ENCODE peak calls at places on chromosome 3, in five cellular contexts. U, E, D, M and A are unnamed samples.

GRCh38 chr3:3665961-3666640 is 133.1 kb upstream of the LRRN1 start:
- DNase-seq in U (no peak), D (no peak), E (peak; percentile 4), M (no peak), A (no peak)

GRCh38 chr3:101340591-101340990 is 20.2 kb upstream of the IMPG2 start:
- DNase-seq in D (no peak), M (no peak), E (no peak), U (no peak), A (no peak)

GRCh38 chr3:126342991-126343661 is 14.1 kb downstream of the KLF15 start:
- DNase-seq in D (no peak), U (no peak), E (no peak), M (peak; percentile 66), A (no peak)

GRCh38 chr3:94776401-94776915 is 713.6 kb downstream of the NSUN3 start:
- DNase-seq in E (no peak), M (no peak), U (no peak), D (no peak), A (no peak)

GRCh38 chr3:120438216-120438615 is 12.6 kb downstream of the FSTL1 start:
- DNase-seq in U (no peak), M (no peak), E (no peak), D (no peak), A (no peak)

GRCh38 chr3:123289336-123290106 is 87.8 kb downstream of the SEC22A start:
- DNase-seq in U (no peak), E (no peak), M (peak; percentile 58), D (no peak), A (no peak)

GRCh38 chr3:66036586-66037061 is 2.1 kb downstream of the MAGI1 start:
- DNase-seq in U (no peak), M (no peak), E (no peak), D (no peak), A (peak; percentile 25)

GRCh38 chr3:23728651-23729117 is 77.1 kb upstream of the UBE2E1 start:
- DNase-seq in U (no peak), D (no peak), M (no peak), E (no peak), A (no peak)

GRCh38 chr3:171347017-171347979 is 112.9 kb downstream of the TNIK start:
- DNase-seq in E (no peak), M (no peak), U (peak; percentile 21), D (no peak), A (peak; percentile 58)

GRCh38 chr3:48614044-48614443 is 4.6 kb upstream of the UQCRC1 start:
- DNase-seq in M (no peak), D (peak; percentile 67), U (no peak), E (no peak), A (no peak)

GRCh38 chr3:8713901-8714759 is 19.5 kb upstream of the CAV3 start:
- DNase-seq in M (no peak), U (no peak), D (peak; percentile 39), E (no peak), A (peak; percentile 7)

GRCh38 chr3:193879864-193880242 is 256.1 kb upstream of the HES1 start:
- DNase-seq in D (no peak), U (no peak), M (no peak), E (no peak), A (no peak)

GRCh38 chr3:152968388-152969024 is 133.6 kb downstream of the P2RY1 start:
- DNase-seq in M (no peak), D (peak; percentile 3), U (no peak), E (peak; percentile 52), A (no peak)

GRCh38 chr3:105368575-105369500 is 2.1 kb downstream of the ALCAM start:
- DNase-seq in M (peak; percentile 66), D (peak; percentile 14), U (peak; percentile 82), E (peak; percentile 73), A (peak; percentile 88)

GRCh38 chr3:42739401-42740158 is 33.5 kb downstream of the CCDC13 start:
- DNase-seq in U (no peak), E (no peak), D (no peak), M (peak; percentile 69), A (no peak)

GRCh38 chr3:194333212-194333980 is 17.7 kb downstream of the CPN2 start:
- DNase-seq in D (peak; percentile 80), U (peak; percentile 81), M (peak; percentile 90), E (peak; percentile 88), A (peak; percentile 80)

GRCh38 chr3:14333215-14333614 is 69.2 kb upstream of the SLC6A6 start:
- DNase-seq in M (no peak), D (no peak), U (no peak), E (no peak), A (no peak)

GRCh38 chr3:185825639-185826481 is 1.0 kb upstream of the IGF2BP2 start:
- DNase-seq in D (no peak), M (peak; percentile 64), U (no peak), E (peak; percentile 59), A (peak; percentile 75)

GRCh38 chr3:16048435-16049318 is 125.8 kb upstream of the GALNT15 start:
- DNase-seq in M (peak; percentile 82), E (peak; percentile 73), U (peak; percentile 11), D (peak; percentile 67), A (peak; percentile 79)

GRCh38 chr3:126433496-126434263 is 39.0 kb downstream of the CFAP100 start:
- DNase-seq in E (no peak), M (peak; percentile 65), D (no peak), U (no peak), A (no peak)

GRCh38 chr3:70824078-70824477 is 511.6 kb upstream of the MDFIC2 start:
- DNase-seq in E (no peak), U (no peak), M (no peak), D (no peak), A (no peak)

GRCh38 chr3:193716155-193716554 is 123.1 kb downstream of the OPA1 start:
- DNase-seq in M (no peak), U (no peak), E (no peak), D (no peak), A (no peak)

GRCh38 chr3:131453536-131453935 is 49.2 kb downstream of the MRPL3 start:
- DNase-seq in E (no peak), M (no peak), D (no peak), U (no peak), A (no peak)

GRCh38 chr3:31941230-31941632 is 39.8 kb downstream of the OSBPL10 start:
- DNase-seq in U (no peak), E (no peak), M (no peak), D (no peak), A (no peak)

GRCh38 chr3:185172086-185173049 is 19.5 kb upstream of the C3orf70 start:
- DNase-seq in U (no peak), E (no peak), M (no peak), D (no peak), A (peak; percentile 35)

GRCh38 chr3:171346011-171346410 is 114.2 kb downstream of the TNIK start:
- DNase-seq in U (no peak), E (no peak), M (no peak), D (no peak), A (peak; percentile 17)

GRCh38 chr3:28716939-28717338 is 368.3 kb upstream of the AZI2 start:
- DNase-seq in U (no peak), D (no peak), M (no peak), E (no peak), A (no peak)

GRCh38 chr3:32593903-32594525 is 23.4 kb upstream of the DYNC1LI1 start:
- DNase-seq in D (no peak), E (no peak), U (no peak), M (no peak), A (no peak)